ENCODE peak calls at places on chromosomes 2 and 18, in ten cellular contexts. I is activated CD4-positive, alpha-beta T cell treated with anti-CD3 and anti-CD28 coated beads for 1 hour; Y is fibroblast of lung; D is kidney; O is lung; V is effector memory CD8-positive, alpha-beta T cell; N is DMS 273 treated with DMSO at 0.1 percent for 48 hours; U is T-cell; A is neural crest cell; E is NCI-H774. K is an unnamed sample.

GRCh38 chr2:192059226-192059625 is 135.5 kb downstream of the TMEFF2 start:
- DNase-seq in I (no peak), Y (no peak), D (no peak), O (no peak), V (no peak), N (no peak), U (no peak), A (no peak), E (no peak), K (no peak)

GRCh38 chr2:119267604-119268003 is 44.0 kb downstream of the STEAP3 start:
- DNase-seq in I (no peak), Y (no peak), D (no peak), O (no peak), V (no peak), N (no peak), U (no peak), A (no peak), E (no peak), K (no peak)

GRCh38 chr2:233289590-233290424 is 17.8 kb upstream of the SAG start:
- DNase-seq in I (no peak), Y (no peak), D (no peak), O (no peak), V (no peak), N (no peak), U (no peak), A (no peak), E (peak), K (no peak)

GRCh38 chr2:201208563-201209252 is 25.8 kb downstream of the CASP10 start:
- DNase-seq in I (no peak), Y (no peak), D (no peak), O (peak), V (no peak), N (no peak), U (no peak), A (no peak), E (no peak), K (no peak)

GRCh38 chr2:26585100-26585499 is 56.1 kb downstream of the CIB4 start:
- DNase-seq in I (no peak), Y (no peak), D (no peak), O (no peak), V (no peak), N (no peak), U (no peak), A (no peak), E (no peak), K (no peak)

GRCh38 chr18:28804512-28805214 is 627.7 kb upstream of the CDH2 start:
- DNase-seq in I (no peak), Y (no peak), D (no peak), O (no peak), V (no peak), N (no peak), U (no peak), A (no peak), E (no peak), K (no peak)

GRCh38 chr2:88161446-88161845 is 8.7 kb upstream of the THNSL2 start:
- DNase-seq in I (no peak), Y (no peak), D (no peak), O (no peak), V (no peak), N (no peak), U (no peak), A (no peak), E (no peak), K (no peak)

GRCh38 chr2:233772583-233772982 is 5.5 kb upstream of the MROH2A start:
- DNase-seq in I (no peak), Y (no peak), D (no peak), O (no peak), V (no peak), N (no peak), U (no peak), A (no peak), E (no peak), K (no peak)

GRCh38 chr2:130963058-130963848 is 126.5 kb downstream of the ARHGEF4 start:
- DNase-seq in I (no peak), Y (no peak), D (no peak), O (no peak), V (no peak), N (no peak), U (no peak), A (peak), E (no peak), K (no peak)

GRCh38 chr2:67650292-67651133 is 253.4 kb downstream of the ETAA1 start:
- DNase-seq in I (no peak), Y (peak), D (peak), O (peak), V (no peak), N (peak), U (no peak), A (peak), E (no peak), K (peak)

GRCh38 chr18:12028674-12029073 is 47.4 kb downstream of the IMPA2 start:
- DNase-seq in I (no peak), Y (no peak), D (no peak), O (no peak), V (no peak), N (no peak), U (no peak), A (no peak), E (no peak), K (no peak)

GRCh38 chr18:12593861-12594260 is 64.0 kb downstream of the SPIRE1 start:
- DNase-seq in I (no peak), Y (peak), D (no peak), O (no peak), V (no peak), N (no peak), U (no peak), A (no peak), E (no peak), K (no peak)

GRCh38 chr18:26480897-26481795 is 67.2 kb downstream of the KCTD1 start:
- DNase-seq in I (no peak), Y (peak), D (no peak), O (no peak), V (no peak), N (no peak), U (no peak), A (no peak), E (no peak), K (no peak)

K was measured in neuronal stem cell.